ENCODE peak calls at places on chromosomes 6 and 20, in six cellular contexts. L is sigmoid colon, R is HepG2, T is ovary, G is GM12891, Q is H54. A is an unnamed sample.

GRCh38 chr6:81770395-81770794 is 17.9 kb upstream of the TENT5A start:
- DNase-seq in L (no peak), R (no peak), T (no peak), G (no peak), Q (no peak), A (no peak)

GRCh38 chr20:63789836-63790571 is 41.1 kb downstream of the ZBTB46 start:
- DNase-seq in L (no peak), R (no peak), T (no peak), G (no peak), Q (no peak), A (no peak)

GRCh38 chr20:47927944-47928343 is 142.7 kb upstream of the SULF2 start:
- DNase-seq in L (no peak), R (no peak), T (no peak), G (no peak), Q (no peak), A (no peak)

GRCh38 chr6:127518710-127519468 is at the start of gene MTCL3:
- DNase-seq in L (no peak), R (no peak), T (no peak), G (no peak), Q (no peak), A (no peak)

GRCh38 chr6:15796844-15797243 is 134.0 kb upstream of the DTNBP1 start:
- DNase-seq in L (no peak), R (no peak), T (no peak), G (no peak), Q (no peak), A (no peak)

GRCh38 chr20:58996226-58996611 is 10.8 kb downstream of the CTSZ start:
- DNase-seq in L (no peak), R (no peak), T (no peak), G (no peak), Q (no peak), A (no peak)

GRCh38 chr20:24842591-24843442 is 106.3 kb upstream of the CST7 start:
- DNase-seq in L (no peak), R (no peak), T (no peak), G (peak; percentile 36), Q (no peak), A (no peak)

GRCh38 chr6:125100018-125100652 is 53.4 kb upstream of the TPD52L1 start:
- DNase-seq in L (no peak), R (no peak), T (no peak), G (no peak), Q (no peak), A (no peak)

GRCh38 chr20:25525857-25526256 is 59.5 kb downstream of the NINL start:
- DNase-seq in L (no peak), R (peak; percentile 97), T (no peak), G (no peak), Q (peak; percentile 88), A (no peak)

GRCh38 chr20:48057251-48057650 is 272.0 kb upstream of the SULF2 start:
- DNase-seq in L (no peak), R (no peak), T (no peak), G (no peak), Q (no peak), A (no peak)

GRCh38 chr6:134539865-134540323 is 222.0 kb upstream of the SGK1 start:
- DNase-seq in L (no peak), R (no peak), T (no peak), G (no peak), Q (no peak), A (no peak)

GRCh38 chr6:168147205-168147738 is 68.3 kb upstream of the FRMD1 start:
- DNase-seq in L (no peak), R (no peak), T (no peak), G (no peak), Q (no peak), A (no peak)

GRCh38 chr6:110567957-110568696 is 91.7 kb upstream of the SLC22A16 start:
- DNase-seq in L (no peak), R (no peak), T (no peak), G (no peak), Q (no peak), A (no peak)

GRCh38 chr6:113596907-113597583 is 260.1 kb upstream of the MARCKS start:
- DNase-seq in L (no peak), R (no peak), T (peak; percentile 14), G (no peak), Q (no peak), A (no peak)

GRCh38 chr20:44788706-44789456 is 21.5 kb downstream of the RIMS4 start:
- DNase-seq in L (no peak), R (no peak), T (no peak), G (no peak), Q (no peak), A (no peak)

DNA sequence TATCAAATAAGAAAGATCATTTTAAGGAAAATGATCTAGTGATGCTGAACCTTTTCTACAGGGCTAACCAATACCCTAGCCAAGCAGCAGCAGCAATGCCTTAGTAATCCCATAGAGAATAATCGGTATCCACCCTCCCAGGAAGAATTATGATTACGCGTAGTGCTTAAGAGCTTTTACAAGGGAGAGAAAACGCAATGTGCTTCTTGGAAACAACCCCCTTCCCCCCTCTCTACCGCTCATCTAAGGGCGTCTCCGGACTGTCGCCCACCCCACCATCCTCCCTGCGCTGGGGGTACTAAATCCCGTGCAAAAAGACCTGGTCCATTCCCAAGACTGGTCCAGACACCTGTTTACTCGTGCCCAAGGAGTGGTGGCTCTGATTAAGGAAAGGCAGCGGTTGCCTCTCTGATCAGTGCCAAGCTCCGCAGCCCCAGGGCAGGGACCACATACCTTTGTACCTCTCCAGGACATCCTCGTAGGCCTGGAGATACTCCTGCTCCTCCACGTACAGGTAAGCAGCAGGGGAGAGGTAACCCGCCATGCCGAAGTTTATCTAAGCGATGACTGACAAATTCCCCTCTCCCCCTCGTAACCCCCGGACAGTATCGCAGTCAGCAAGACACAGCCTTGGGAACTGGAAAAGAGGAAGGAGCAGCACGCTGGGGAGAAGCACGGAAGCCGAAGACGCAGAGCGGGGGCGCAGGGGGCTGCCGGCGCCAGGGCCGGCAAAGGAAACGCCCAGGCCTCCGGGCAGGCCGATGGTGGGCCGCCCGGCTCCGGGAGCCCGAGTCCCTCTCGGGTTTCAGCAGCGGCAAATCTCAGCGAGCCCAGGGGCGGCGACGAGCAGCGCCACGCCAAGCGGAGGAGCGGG is 112.1 kb upstream of the BEND6 start:
- DNase-seq in L (peak; percentile 67), R (no peak), T (peak; percentile 60), G (peak; percentile 38), Q (no peak), A (no peak)
- TF ChIP-seq POLR2A in L (no peak), R (no peak), T (no peak), G (no peak), Q (peak; percentile 23), A (no peak)

GRCh38 chr6:154909821-154910220 is 85.3 kb upstream of the TIAM2 start:
- DNase-seq in L (no peak), R (no peak), T (no peak), G (no peak), Q (no peak), A (no peak)

GRCh38 chr6:154914288-154914687 is 80.8 kb upstream of the TIAM2 start:
- DNase-seq in L (no peak), R (no peak), T (no peak), G (no peak), Q (no peak), A (no peak)

GRCh38 chr6:154907293-154907692 is 87.8 kb upstream of the TIAM2 start:
- DNase-seq in L (no peak), R (no peak), T (no peak), G (no peak), Q (no peak), A (no peak)

DNA sequence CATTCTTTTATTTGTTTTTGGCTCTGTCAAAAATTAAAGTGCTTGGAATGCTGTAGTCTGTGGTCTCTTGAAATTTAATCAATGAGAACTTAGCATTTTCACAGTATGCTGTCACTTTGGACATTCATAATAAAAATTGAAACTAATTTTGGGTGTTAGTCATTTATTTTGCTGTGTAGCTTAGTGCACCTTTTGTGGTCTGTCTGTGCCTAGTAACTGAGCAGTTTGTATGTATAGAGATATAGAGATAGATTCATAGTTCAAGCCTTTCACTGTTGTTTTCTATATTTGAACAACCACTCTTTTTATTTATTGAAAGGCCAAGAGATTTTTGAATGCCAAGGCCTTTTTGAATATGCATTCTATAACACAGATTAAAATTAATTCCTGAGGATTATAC is 86.4 kb upstream of the TIAM2 start:
- DNase-seq in L (no peak), R (no peak), T (no peak), G (no peak), Q (no peak), A (no peak)
- TF ChIP-seq POLR2A in L (no peak), R (no peak), T (no peak), G (no peak), Q (no peak), A (no peak)

DNA sequence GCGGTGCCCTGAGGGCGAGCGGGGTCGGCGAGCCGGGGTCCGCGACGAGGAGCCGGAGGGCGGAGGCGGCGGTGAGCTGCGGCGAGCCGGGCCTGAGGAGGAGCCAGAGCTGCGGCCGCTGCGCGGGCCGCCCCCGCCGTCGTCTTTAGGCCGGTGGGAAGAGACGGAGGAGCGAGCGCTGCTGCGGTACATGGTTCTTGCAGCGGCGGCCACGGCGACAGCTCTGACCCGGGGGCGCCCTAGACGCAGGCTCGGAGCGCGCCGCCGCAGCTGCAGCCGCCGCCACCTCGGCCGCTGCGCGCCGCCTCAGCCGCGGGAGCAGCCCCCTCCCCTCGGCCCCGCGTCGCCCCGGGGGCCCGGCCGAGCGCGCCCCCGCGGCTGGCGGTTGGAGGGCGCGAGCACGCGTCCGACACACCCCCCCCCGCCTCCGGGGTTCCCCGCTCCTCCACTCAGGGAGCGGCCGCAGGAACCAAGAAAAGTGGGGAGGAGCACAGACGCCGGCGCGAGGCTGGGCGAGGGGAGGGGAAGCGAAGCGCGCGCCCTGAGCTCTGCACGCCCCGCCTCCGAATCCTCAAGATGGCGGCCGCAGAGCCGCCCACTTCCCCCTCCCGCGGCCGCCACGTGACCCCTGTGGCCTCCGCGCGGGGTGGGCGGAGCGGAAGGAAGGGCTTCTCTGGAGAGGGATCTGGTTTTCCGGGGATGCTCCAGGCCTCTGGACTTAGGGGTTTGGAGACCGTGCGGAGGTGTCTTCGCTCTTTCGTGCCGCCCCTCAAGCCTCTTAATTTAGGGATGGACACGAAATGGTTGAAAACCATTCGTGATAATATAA is at the start of gene ZNF318:
- DNase-seq in L (peak; percentile 98), R (peak; percentile 93), T (peak; percentile 96), G (peak; percentile 82), Q (peak; percentile 91), A (peak; percentile 97)
- TF ChIP-seq POLR2A in L (no peak), R (peak; percentile 59), T (peak; percentile 22), G (no peak), Q (peak; percentile 75), A (peak; percentile 59)

GRCh38 chr6:85404497-85405174 is 45.2 kb upstream of the NT5E start:
- DNase-seq in L (no peak), R (peak; percentile 82), T (peak; percentile 30), G (no peak), Q (peak; percentile 51), A (no peak)
- TF ChIP-seq POLR2A in L (no peak), R (peak; percentile 28), T (no peak), G (no peak), Q (no peak), A (no peak)

A was measured in erythroblast.